ENCODE peak calls at places on chromosomes 13 and 19, in five cellular contexts. One of them, this sample, is unnamed.

GRCh38 chr19:1054102-1055027 is 12.6 kb upstream of the ARHGAP45 start:
- DNase-seq in astrocyte of the cerebellum: no peak
- DNase-seq in heart right ventricle: no peak
- DNase-seq in skeletal muscle cell: no peak
- DNase-seq in OCI-M1: no peak
- DNase-seq in this sample: no peak

GRCh38 chr13:95603887-95604533 is 40.5 kb downstream of the DZIP1 start:
- DNase-seq in astrocyte of the cerebellum: peak
- DNase-seq in heart right ventricle: peak
- DNase-seq in skeletal muscle cell: no peak
- DNase-seq in OCI-M1: no peak
- DNase-seq in this sample: no peak

GRCh38 chr13:53683608-53684007 is 655.0 kb downstream of the OLFM4 start:
- DNase-seq in astrocyte of the cerebellum: no peak
- DNase-seq in heart right ventricle: no peak
- DNase-seq in skeletal muscle cell: no peak
- DNase-seq in OCI-M1: peak
- DNase-seq in this sample: no peak

GRCh38 chr19:55777528-55777927 is 8.6 kb downstream of the RFPL4AL1 start:
- DNase-seq in astrocyte of the cerebellum: no peak
- DNase-seq in heart right ventricle: no peak
- DNase-seq in skeletal muscle cell: no peak
- DNase-seq in OCI-M1: peak
- DNase-seq in this sample: no peak

GRCh38 chr13:41384749-41385503 is 72.4 kb upstream of the RGCC start:
- DNase-seq in astrocyte of the cerebellum: no peak
- DNase-seq in heart right ventricle: no peak
- DNase-seq in skeletal muscle cell: no peak
- DNase-seq in OCI-M1: peak
- DNase-seq in this sample: no peak

GRCh38 chr13:102198418-102199322 is 203.2 kb downstream of the FGF14 start:
- DNase-seq in astrocyte of the cerebellum: no peak
- DNase-seq in heart right ventricle: no peak
- DNase-seq in skeletal muscle cell: peak
- DNase-seq in OCI-M1: no peak
- DNase-seq in this sample: no peak

GRCh38 chr13:97274782-97275252 is 52.7 kb downstream of the MBNL2 start:
- DNase-seq in astrocyte of the cerebellum: peak
- DNase-seq in heart right ventricle: no peak
- DNase-seq in skeletal muscle cell: no peak
- DNase-seq in OCI-M1: no peak
- DNase-seq in this sample: no peak

GRCh38 chr19:34217952-34218817 is 36.2 kb upstream of the GARRE1 start:
- DNase-seq in astrocyte of the cerebellum: peak
- DNase-seq in heart right ventricle: no peak
- DNase-seq in skeletal muscle cell: peak
- DNase-seq in OCI-M1: peak
- DNase-seq in this sample: peak

GRCh38 chr19:17236414-17236716 is 9.4 kb downstream of the NR2F6 start:
- DNase-seq in astrocyte of the cerebellum: no peak
- DNase-seq in heart right ventricle: no peak
- DNase-seq in skeletal muscle cell: no peak
- DNase-seq in OCI-M1: peak
- DNase-seq in this sample: no peak

GRCh38 chr19:37505958-37506386 is 767 bp upstream of the ZNF793 start:
- DNase-seq in astrocyte of the cerebellum: no peak
- DNase-seq in heart right ventricle: no peak
- DNase-seq in skeletal muscle cell: no peak
- DNase-seq in OCI-M1: no peak
- DNase-seq in this sample: no peak

GRCh38 chr19:50994129-50994528 is 7.3 kb downstream of the KLK8 start:
- DNase-seq in astrocyte of the cerebellum: no peak
- DNase-seq in heart right ventricle: no peak
- DNase-seq in skeletal muscle cell: no peak
- DNase-seq in OCI-M1: peak
- DNase-seq in this sample: no peak

GRCh38 chr19:40282920-40283319 is 2.2 kb downstream of the AKT2 start:
- DNase-seq in astrocyte of the cerebellum: no peak
- DNase-seq in heart right ventricle: no peak
- DNase-seq in skeletal muscle cell: no peak
- DNase-seq in OCI-M1: no peak
- DNase-seq in this sample: no peak

GRCh38 chr19:35973487-35973886 is 21.5 kb upstream of the SDHAF1 start:
- DNase-seq in astrocyte of the cerebellum: no peak
- DNase-seq in heart right ventricle: no peak
- DNase-seq in skeletal muscle cell: no peak
- DNase-seq in OCI-M1: peak
- DNase-seq in this sample: no peak

GRCh38 chr19:30146346-30146745 is 204.3 kb downstream of the URI1 start:
- DNase-seq in astrocyte of the cerebellum: no peak
- DNase-seq in heart right ventricle: no peak
- DNase-seq in skeletal muscle cell: no peak
- DNase-seq in OCI-M1: no peak
- DNase-seq in this sample: no peak

GRCh38 chr19:10074153-10074552 is 12.0 kb upstream of the SHFL start:
- DNase-seq in astrocyte of the cerebellum: no peak
- DNase-seq in heart right ventricle: no peak
- DNase-seq in skeletal muscle cell: no peak
- DNase-seq in OCI-M1: peak
- DNase-seq in this sample: no peak

GRCh38 chr13:84137292-84137691 is 255.0 kb upstream of the SLITRK1 start:
- DNase-seq in astrocyte of the cerebellum: peak
- DNase-seq in heart right ventricle: no peak
- DNase-seq in skeletal muscle cell: no peak
- DNase-seq in OCI-M1: peak
- DNase-seq in this sample: no peak

GRCh38 chr13:52412128-52412527 is 6.2 kb upstream of the THSD1 start:
- DNase-seq in astrocyte of the cerebellum: no peak
- DNase-seq in heart right ventricle: no peak
- DNase-seq in skeletal muscle cell: no peak
- DNase-seq in OCI-M1: no peak
- DNase-seq in this sample: no peak

GRCh38 chr13:78913656-78914055 is 254.7 kb upstream of the OBI1 start:
- DNase-seq in astrocyte of the cerebellum: no peak
- DNase-seq in heart right ventricle: no peak
- DNase-seq in skeletal muscle cell: no peak
- DNase-seq in OCI-M1: peak
- DNase-seq in this sample: no peak

GRCh38 chr13:98889419-98890079 is 88.3 kb downstream of the DOCK9 start:
- DNase-seq in astrocyte of the cerebellum: no peak
- DNase-seq in heart right ventricle: no peak
- DNase-seq in skeletal muscle cell: no peak
- DNase-seq in OCI-M1: no peak
- DNase-seq in this sample: no peak

GRCh38 chr13:36420437-36420891 is 11.8 kb upstream of the CCNA1 start:
- DNase-seq in astrocyte of the cerebellum: peak
- DNase-seq in heart right ventricle: peak
- DNase-seq in skeletal muscle cell: peak
- DNase-seq in OCI-M1: peak
- DNase-seq in this sample: peak

GRCh38 chr19:50214699-50215543 is 11.5 kb downstream of the MYH14 start:
- DNase-seq in astrocyte of the cerebellum: no peak
- DNase-seq in heart right ventricle: no peak
- DNase-seq in skeletal muscle cell: no peak
- DNase-seq in OCI-M1: no peak
- DNase-seq in this sample: no peak

GRCh38 chr13:59250276-59250990 is 913.3 kb downstream of the DIAPH3 start:
- DNase-seq in astrocyte of the cerebellum: no peak
- DNase-seq in heart right ventricle: no peak
- DNase-seq in skeletal muscle cell: no peak
- DNase-seq in OCI-M1: no peak
- DNase-seq in this sample: no peak

GRCh38 chr13:64855506-64855905 is 2374.6 kb downstream of the PCDH9 start:
- DNase-seq in astrocyte of the cerebellum: peak
- DNase-seq in heart right ventricle: no peak
- DNase-seq in skeletal muscle cell: peak
- DNase-seq in OCI-M1: peak
- DNase-seq in this sample: peak

GRCh38 chr13:42474954-42475353 is 99.0 kb upstream of the TNFSF11 start:
- DNase-seq in astrocyte of the cerebellum: no peak
- DNase-seq in heart right ventricle: no peak
- DNase-seq in skeletal muscle cell: peak
- DNase-seq in OCI-M1: no peak
- DNase-seq in this sample: no peak

GRCh38 chr19:32388393-32388724 is 17.2 kb upstream of the DPY19L3 start:
- DNase-seq in astrocyte of the cerebellum: no peak
- DNase-seq in heart right ventricle: no peak
- DNase-seq in skeletal muscle cell: no peak
- DNase-seq in OCI-M1: no peak
- DNase-seq in this sample: no peak

GRCh38 chr19:55369651-55370304 is 485 bp downstream of the IL11 start:
- DNase-seq in astrocyte of the cerebellum: no peak
- DNase-seq in heart right ventricle: no peak
- DNase-seq in skeletal muscle cell: no peak
- DNase-seq in OCI-M1: no peak
- DNase-seq in this sample: no peak

GRCh38 chr13:60759499-60759898 is 362.5 kb downstream of the TDRD3 start:
- DNase-seq in astrocyte of the cerebellum: peak
- DNase-seq in heart right ventricle: no peak
- DNase-seq in skeletal muscle cell: no peak
- DNase-seq in OCI-M1: peak
- DNase-seq in this sample: no peak

GRCh38 chr19:55712804-55713631 is 25.2 kb downstream of the NLRP9 start:
- DNase-seq in astrocyte of the cerebellum: no peak
- DNase-seq in heart right ventricle: no peak
- DNase-seq in skeletal muscle cell: no peak
- DNase-seq in OCI-M1: no peak
- DNase-seq in this sample: no peak

This sample was measured in SK-N-MC.